ENCODE peak calls at places on chromosomes 16 and 17, in seven cellular contexts. C, B, R, O, W, F and M are unnamed samples.

GRCh38 chr17:39171933-39172332 is 6.0 kb upstream of the ARL5C start:
- DNase-seq in C (no peak), B (no peak), R (no peak), O (no peak), W (no peak), F (peak), M (no peak)

GRCh38 chr16:87570938-87571867 is 31.1 kb upstream of the JPH3 start:
- DNase-seq in C (peak), B (peak), R (peak), O (peak), W (no peak), F (peak), M (peak)

GRCh38 chr16:23996258-23996955 is 160.6 kb downstream of the PRKCB start:
- DNase-seq in C (no peak), B (no peak), R (no peak), O (no peak), W (no peak), F (peak), M (no peak)

GRCh38 chr16:82653550-82654511 is 27.1 kb downstream of the CDH13 start:
- DNase-seq in C (no peak), B (no peak), R (no peak), O (no peak), W (no peak), F (no peak), M (no peak)

GRCh38 chr16:80015566-80015965 is 415.0 kb upstream of the MAF start:
- DNase-seq in C (no peak), B (no peak), R (no peak), O (no peak), W (no peak), F (no peak), M (no peak)

GRCh38 chr16:56632160-56632847 is at the start of gene MT1M:
- DNase-seq in C (peak), B (peak), R (no peak), O (peak), W (peak), F (peak), M (peak)

GRCh38 chr17:40540448-40540847 is 24.8 kb downstream of the CCR7 start:
- DNase-seq in C (no peak), B (no peak), R (no peak), O (no peak), W (no peak), F (no peak), M (no peak)

GRCh38 chr16:83743241-83743640 is 64.5 kb upstream of the HSBP1 start:
- DNase-seq in C (no peak), B (no peak), R (no peak), O (no peak), W (no peak), F (no peak), M (no peak)

GRCh38 chr17:47220531-47220999 is 11.4 kb downstream of the MYL4 start:
- DNase-seq in C (no peak), B (no peak), R (no peak), O (no peak), W (no peak), F (no peak), M (no peak)

GRCh38 chr17:40173091-40173777 is 4.0 kb upstream of the RAPGEFL1 start:
- DNase-seq in C (no peak), B (no peak), R (no peak), O (no peak), W (no peak), F (no peak), M (no peak)

GRCh38 chr17:41486809-41487530 is 2.7 kb downstream of the KRT36 start:
- DNase-seq in C (peak), B (peak), R (peak), O (no peak), W (no peak), F (peak), M (no peak)

GRCh38 chr16:17294856-17295255 is 175.9 kb downstream of the XYLT1 start:
- DNase-seq in C (no peak), B (no peak), R (no peak), O (no peak), W (no peak), F (no peak), M (no peak)

GRCh38 chr17:6654816-6655731 is 3.5 kb downstream of the C17orf100 start:
- DNase-seq in C (peak), B (no peak), R (no peak), O (peak), W (no peak), F (peak), M (no peak)

GRCh38 chr17:57286372-57287105 is 30.2 kb downstream of the MSI2 start:
- DNase-seq in C (no peak), B (no peak), R (no peak), O (no peak), W (no peak), F (no peak), M (no peak)

GRCh38 chr16:67150833-67151396 is at the start of gene B3GNT9:
- DNase-seq in C (peak), B (peak), R (peak), O (peak), W (peak), F (peak), M (peak)

GRCh38 chr16:78504391-78504945 is 405.0 kb downstream of the WWOX start:
- DNase-seq in C (peak), B (peak), R (no peak), O (peak), W (peak), F (peak), M (peak)

GRCh38 chr17:58020401-58020800 is 13.4 kb upstream of the SRSF1 start:
- DNase-seq in C (no peak), B (no peak), R (no peak), O (no peak), W (no peak), F (no peak), M (no peak)

GRCh38 chr17:42679001-42679491 is 2.3 kb upstream of the PLEKHH3 start:
- DNase-seq in C (peak), B (no peak), R (peak), O (peak), W (peak), F (peak), M (no peak)

GRCh38 chr17:6187836-6188235 is 117.7 kb downstream of the WSCD1 start:
- DNase-seq in C (no peak), B (no peak), R (no peak), O (no peak), W (no peak), F (no peak), M (no peak)

GRCh38 chr16:77064037-77064436 is 127.0 kb upstream of the MON1B start:
- DNase-seq in C (no peak), B (no peak), R (no peak), O (no peak), W (no peak), F (no peak), M (no peak)

GRCh38 chr17:78397681-78398101 is 19.2 kb downstream of the PGS1 start:
- DNase-seq in C (no peak), B (no peak), R (no peak), O (no peak), W (no peak), F (no peak), M (no peak)

GRCh38 chr17:78899361-78900260 is 3.4 kb downstream of the CEP295NL start:
- DNase-seq in C (no peak), B (peak), R (no peak), O (no peak), W (no peak), F (peak), M (peak)

GRCh38 chr17:64066709-64067108 is 46.3 kb upstream of the ICAM2 start:
- DNase-seq in C (no peak), B (no peak), R (no peak), O (no peak), W (no peak), F (no peak), M (no peak)

GRCh38 chr17:14774774-14775173 is 473.9 kb downstream of the HS3ST3B1 start:
- DNase-seq in C (no peak), B (no peak), R (no peak), O (no peak), W (no peak), F (no peak), M (no peak)

GRCh38 chr17:42623732-42624596 is 14.5 kb downstream of the TUBG1 start:
- DNase-seq in C (peak), B (no peak), R (peak), O (no peak), W (no peak), F (peak), M (no peak)

GRCh38 chr17:60036796-60037677 is 41.7 kb downstream of the HEATR6 start:
- DNase-seq in C (peak), B (peak), R (peak), O (peak), W (peak), F (peak), M (peak)
- TF ChIP-seq POLR2A in C (no peak), B (no peak), R (no peak), O (no peak), W (no peak), F (no peak), M (no peak)

DNA sequence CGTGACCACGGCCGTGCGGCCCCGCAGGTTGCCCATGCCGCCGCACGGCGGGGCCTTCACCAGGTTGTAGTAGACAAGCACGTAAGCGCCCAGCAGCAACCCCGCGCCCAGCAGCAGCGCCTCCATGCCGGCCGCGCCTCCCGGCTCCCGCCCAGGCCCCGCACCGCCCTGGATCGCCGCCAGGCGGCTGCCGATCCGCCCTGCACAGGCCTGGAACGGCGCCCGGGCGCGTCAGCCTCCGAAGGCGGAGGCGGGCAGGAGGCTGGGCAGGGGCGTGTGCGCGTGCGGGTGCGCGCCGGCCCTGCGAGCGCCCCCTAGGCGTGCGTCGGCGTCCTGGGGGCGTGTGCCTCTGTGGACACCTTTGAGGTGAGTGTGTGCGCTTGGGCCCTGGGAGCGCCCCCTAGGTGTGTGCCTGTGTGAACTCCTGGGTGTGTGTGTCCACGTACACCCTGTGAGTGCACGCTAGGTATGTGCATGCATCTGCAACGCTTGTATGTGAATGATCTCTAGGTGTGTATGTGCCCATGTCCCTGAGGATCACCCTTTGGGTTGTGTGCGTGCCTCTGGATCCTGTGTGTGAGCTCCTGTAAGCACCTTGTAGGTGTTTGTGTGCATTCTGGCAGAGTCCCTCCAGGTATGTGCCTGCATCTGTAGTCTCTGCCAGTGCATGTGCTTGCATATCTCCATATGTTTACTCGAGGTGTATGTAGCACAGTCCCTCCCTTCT is at the start of gene DHRS13:
- DNase-seq in C (peak), B (peak), R (peak), O (peak), W (peak), F (peak), M (peak)
- TF ChIP-seq POLR2A in C (no peak), B (no peak), R (peak), O (no peak), W (peak), F (no peak), M (peak)

DNA sequence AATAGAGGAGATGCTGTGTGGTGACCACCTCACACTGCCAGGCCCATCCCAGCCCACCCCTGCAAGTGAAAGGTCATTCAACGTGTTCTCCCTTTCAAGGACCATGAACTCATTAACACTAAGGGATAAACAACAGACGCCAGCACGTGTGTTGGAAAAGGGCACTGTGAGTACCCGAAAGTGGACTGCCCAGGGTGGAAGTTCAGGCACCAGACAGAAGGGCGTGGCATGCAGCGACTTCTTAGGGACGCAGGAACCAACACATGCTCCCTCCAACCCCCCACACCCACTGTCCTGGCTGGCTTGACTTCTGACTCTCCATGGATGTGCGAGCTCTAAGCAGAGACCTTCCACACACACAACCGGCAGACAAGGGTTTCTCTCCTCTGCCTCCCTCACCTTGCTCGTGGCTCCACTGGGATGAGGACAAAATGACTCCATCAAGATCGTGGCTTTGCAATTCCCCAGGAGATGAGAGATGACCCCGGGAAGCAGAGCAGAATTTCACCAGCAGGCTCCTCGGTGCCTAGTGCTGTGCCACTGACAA is 11.0 kb downstream of the UBALD1 start:
- DNase-seq in C (no peak), B (no peak), R (no peak), O (no peak), W (no peak), F (no peak), M (no peak)
- TF ChIP-seq POLR2A in C (no peak), B (no peak), R (no peak), O (no peak), W (no peak), F (no peak), M (no peak)

DNA sequence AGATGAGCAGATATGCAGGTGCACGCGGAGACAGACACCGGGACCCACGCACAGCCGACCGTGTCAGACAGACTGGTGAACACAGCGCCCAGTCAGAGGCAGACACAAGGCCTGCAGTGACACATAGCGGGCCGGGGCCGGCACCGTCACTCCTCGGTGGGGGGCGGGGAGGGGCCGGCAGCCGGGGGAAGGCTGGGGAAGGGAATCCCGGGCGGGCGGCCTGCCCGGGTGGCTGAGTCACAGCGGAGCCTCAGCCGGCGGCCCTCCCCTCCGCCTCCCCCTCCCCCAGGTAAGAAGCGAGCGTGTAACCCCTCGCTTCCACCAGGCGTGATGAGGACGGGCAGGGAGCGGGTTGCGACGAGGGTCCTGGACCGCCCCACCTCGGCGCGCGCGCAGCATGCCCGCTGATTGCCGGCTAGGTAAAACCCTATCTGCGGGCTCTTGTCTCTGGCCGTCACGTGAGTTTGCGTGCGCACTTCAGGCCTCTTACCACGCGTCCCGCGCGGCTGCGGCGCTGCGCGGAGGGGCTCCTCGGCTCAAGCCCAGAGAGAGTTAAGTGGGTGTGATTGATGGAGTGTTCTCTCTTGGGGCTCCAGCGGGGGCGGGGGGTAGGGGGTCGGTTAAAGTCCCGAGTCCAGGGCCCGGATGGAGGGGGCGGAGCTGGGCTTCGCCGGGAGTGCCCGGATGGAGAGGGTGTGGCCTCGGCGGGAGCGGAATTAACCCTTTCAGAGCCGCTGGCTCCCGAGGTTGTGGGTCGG is 7.8 kb downstream of the KDM6B start:
- DNase-seq in C (peak), B (peak), R (peak), O (peak), W (peak), F (peak), M (peak)
- TF ChIP-seq POLR2A in C (peak), B (no peak), R (no peak), O (no peak), W (peak), F (peak), M (no peak)